ENCODE peak calls at places on chromosome 5, in nine cellular contexts. B is sigmoid colon, D is esophagus squamous epithelium, S is HCT116, V is fibroblast of lung, M is AG10803, F is GM12864, A is suprapubic skin, Z is AG09309. U is an unnamed sample.

GRCh38 chr5:82601085-82601484 is 322.9 kb upstream of the RPS23 start:
- DNase-seq in S (no peak), A (no peak), D (no peak), Z (no peak), B (no peak), M (no peak), V (no peak), F (no peak), U (no peak)

GRCh38 chr5:43661102-43661501 is 58.1 kb downstream of the NNT start:
- DNase-seq in A (no peak), Z (no peak), B (no peak), S (peak; percentile 35), F (no peak), M (peak; percentile 55), D (no peak), V (peak; percentile 78), U (no peak)

GRCh38 chr5:82673460-82673859 is 395.3 kb upstream of the RPS23 start:
- DNase-seq in Z (no peak), S (no peak), D (no peak), V (no peak), A (no peak), M (no peak), B (no peak), F (no peak), U (no peak)

GRCh38 chr5:932628-933250 is 40.1 kb downstream of the TRIP13 start:
- DNase-seq in D (no peak), S (no peak), A (no peak), Z (no peak), M (no peak), V (peak; percentile 73), B (no peak), F (no peak), U (no peak)

GRCh38 chr5:171801-172331 is 19.4 kb upstream of the LRRC14B start:
- DNase-seq in F (no peak), M (no peak), B (peak; percentile 61), V (no peak), S (no peak), Z (no peak), D (no peak), A (no peak), U (no peak)

GRCh38 chr5:153523831-153524230 is 33.4 kb downstream of the GRIA1 start:
- DNase-seq in B (peak; percentile 76), V (peak; percentile 59), M (peak; percentile 78), S (no peak), A (no peak), D (no peak), F (no peak), Z (peak; percentile 45), U (no peak)

GRCh38 chr5:66273131-66273530 is 129.0 kb downstream of the SREK1 start:
- DNase-seq in F (no peak), A (no peak), Z (no peak), S (no peak), V (no peak), D (no peak), M (no peak), B (no peak), U (no peak)

GRCh38 chr5:75668348-75668895 is 48.8 kb downstream of the POC5 start:
- DNase-seq in B (no peak), F (no peak), A (no peak), D (no peak), Z (no peak), V (no peak), M (no peak), S (no peak), U (no peak)

GRCh38 chr5:76199321-76200318 is 116.4 kb downstream of the SV2C start:
- DNase-seq in Z (no peak), M (no peak), V (no peak), D (no peak), B (no peak), S (no peak), A (no peak), F (no peak), U (no peak)

GRCh38 chr5:145887217-145887616 is 14.4 kb upstream of the GRXCR2 start:
- DNase-seq in A (no peak), S (peak; percentile 12), F (no peak), M (no peak), Z (no peak), B (no peak), V (peak; percentile 11), D (no peak), U (no peak)

GRCh38 chr5:177554474-177555111 is at the start of gene FAM193B:
- DNase-seq in S (peak; percentile 80), V (peak; percentile 89), M (peak; percentile 85), D (peak; percentile 76), A (peak; percentile 97), Z (peak; percentile 49), F (peak; percentile 70), B (peak; percentile 97), U (peak; percentile 97)
- TF ChIP-seq CTCF in S (no peak), V (peak; percentile 28), M (peak; percentile 38), D (peak; percentile 32), A (no peak), Z (no peak), F (peak; percentile 23), B (no peak), U (peak; percentile 68)

GRCh38 chr5:151034422-151035379 is 14.3 kb downstream of the GPX3 start:
- DNase-seq in B (no peak), Z (no peak), M (no peak), V (no peak), D (no peak), A (no peak), F (no peak), S (no peak), U (no peak)

GRCh38 chr5:151030377-151030776 is 10.0 kb downstream of the GPX3 start:
- DNase-seq in M (no peak), A (peak; percentile 82), B (peak; percentile 96), Z (no peak), F (no peak), V (peak; percentile 72), D (no peak), S (no peak), U (no peak)

GRCh38 chr5:151031554-151031953 is 11.2 kb downstream of the GPX3 start:
- DNase-seq in A (no peak), B (no peak), D (no peak), V (no peak), F (no peak), M (no peak), S (no peak), Z (no peak), U (no peak)

GRCh38 chr5:151036556-151036955 is 16.2 kb downstream of the GPX3 start:
- DNase-seq in A (no peak), M (no peak), Z (no peak), S (no peak), V (no peak), B (no peak), F (no peak), D (no peak), U (no peak)

DNA sequence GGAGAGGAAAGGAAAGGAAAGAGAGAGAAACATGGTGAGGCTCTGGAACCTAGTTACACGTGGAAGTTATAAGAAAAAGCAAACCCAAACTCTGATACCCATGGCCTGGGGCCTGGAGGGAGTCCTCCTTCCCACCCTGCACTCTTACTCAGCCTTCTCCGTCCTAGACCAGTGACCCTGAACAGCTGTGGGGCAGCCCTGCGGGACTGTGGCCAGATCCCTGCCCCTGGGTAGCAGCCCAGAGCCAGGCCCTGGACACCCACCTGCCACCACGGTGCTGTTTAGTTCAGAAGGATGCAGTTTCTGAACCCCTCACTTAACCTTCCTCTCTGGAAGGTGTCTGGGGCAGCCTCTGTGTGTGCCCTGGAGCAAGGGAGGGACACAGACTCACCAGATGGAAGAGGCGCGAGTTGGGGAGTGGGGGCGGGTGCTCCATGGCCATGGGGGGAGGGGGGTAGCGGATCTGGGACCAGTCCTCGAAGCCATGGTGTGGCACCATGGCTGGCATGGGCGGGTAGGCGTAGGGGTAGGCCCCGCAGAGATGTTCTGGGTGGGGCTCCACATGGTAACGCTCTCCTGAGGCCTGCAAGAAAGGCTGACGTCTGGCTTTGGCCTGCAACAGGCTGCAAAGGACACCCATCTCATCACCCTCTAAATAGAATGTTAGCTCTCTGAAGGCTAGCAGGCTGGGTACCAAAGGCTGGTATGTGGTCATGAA is 13.0 kb downstream of the GPX3 start:
- DNase-seq in D (no peak), F (no peak), B (no peak), V (no peak), M (no peak), S (no peak), A (no peak), Z (no peak), U (no peak)
- TF ChIP-seq CTCF in D (no peak), F (no peak), B (no peak), V (no peak), M (no peak), S (no peak), A (no peak), Z (no peak), U (no peak)

DNA sequence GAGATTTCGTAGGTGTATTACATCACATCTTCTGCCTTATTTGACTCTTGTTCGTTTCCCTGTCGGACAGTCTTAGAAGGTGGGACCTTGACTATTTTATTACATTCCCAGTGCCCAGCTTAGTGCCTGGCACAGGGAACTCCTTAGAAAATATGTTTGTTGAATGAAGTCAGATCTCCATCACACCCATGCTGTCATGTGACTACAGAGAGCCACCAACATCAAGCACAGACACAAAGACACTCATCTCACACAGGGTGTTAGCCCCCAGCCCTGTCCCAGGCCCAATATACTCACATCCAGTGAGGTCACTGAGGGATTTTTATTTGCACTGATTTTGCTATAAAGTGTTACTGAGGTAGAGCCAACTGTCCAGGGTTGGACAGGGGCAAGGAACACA is 692 bp upstream of the SRA1 start:
- DNase-seq in F (no peak), Z (no peak), B (peak; percentile 26), S (no peak), V (no peak), M (no peak), D (no peak), A (no peak), U (no peak)
- TF ChIP-seq CTCF in F (no peak), Z (no peak), B (no peak), S (no peak), V (no peak), M (no peak), D (no peak), A (no peak), U (no peak)

GRCh38 chr5:95850391-95850894 is 27.9 kb upstream of the GLRX start:
- DNase-seq in S (no peak), V (peak; percentile 73), B (no peak), A (no peak), M (peak; percentile 78), Z (no peak), D (no peak), F (no peak), U (no peak)

GRCh38 chr5:95845401-95845800 is 22.9 kb upstream of the GLRX start:
- DNase-seq in B (no peak), Z (no peak), M (no peak), V (no peak), D (no peak), S (no peak), F (no peak), A (no peak), U (no peak)

GRCh38 chr5:95846554-95847260 is 24.2 kb upstream of the GLRX start:
- DNase-seq in S (no peak), D (no peak), F (no peak), M (peak; percentile 78), Z (no peak), A (no peak), V (peak; percentile 85), B (peak; percentile 85), U (no peak)

GRCh38 chr5:95848701-95849100 is 26.2 kb upstream of the GLRX start:
- DNase-seq in A (no peak), F (no peak), D (no peak), V (no peak), M (peak; percentile 63), S (no peak), Z (no peak), B (no peak), U (no peak)

DNA sequence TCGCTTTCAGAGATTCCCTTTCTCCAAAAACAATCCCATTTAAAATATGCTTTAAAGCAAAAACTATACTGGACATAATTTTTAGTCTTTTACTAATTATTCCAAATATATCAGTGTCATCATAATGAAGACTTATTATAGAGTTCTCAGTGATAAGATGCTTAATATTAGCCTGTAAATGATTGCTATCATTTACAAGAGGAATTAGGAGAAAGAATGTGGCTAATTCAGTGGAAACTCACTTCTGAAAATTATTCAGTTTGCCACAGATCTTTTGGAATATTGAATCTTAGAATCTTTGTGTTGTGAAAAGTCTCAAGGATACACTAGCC is 24.7 kb upstream of the GLRX start:
- DNase-seq in M (no peak), V (no peak), S (no peak), A (no peak), B (no peak), Z (no peak), F (no peak), D (no peak), U (no peak)
- TF ChIP-seq CTCF in M (no peak), V (no peak), S (no peak), A (no peak), B (no peak), Z (no peak), F (no peak), D (no peak), U (peak; percentile 55)